ENCODE peak calls at places on chromosome 13, in ten cellular contexts. C, E, H, O, F, L, B, K, Z and T are unnamed samples.

GRCh38 chr13:74573654-74574053 is 439.4 kb upstream of the KLF12 start:
- DNase-seq in C (peak), E (no peak), H (no peak), O (no peak), F (no peak), L (no peak), B (no peak), K (peak), Z (no peak), T (no peak)

GRCh38 chr13:80196756-80197155 is 144.2 kb downstream of the SPRY2 start:
- DNase-seq in C (no peak), E (no peak), H (no peak), O (no peak), F (no peak), L (no peak), B (no peak), K (no peak), Z (no peak), T (no peak)

GRCh38 chr13:50449465-50449864 is 394.0 kb downstream of the DLEU7 start:
- DNase-seq in C (no peak), E (no peak), H (no peak), O (no peak), F (no peak), L (no peak), B (no peak), K (no peak), Z (no peak), T (no peak)

GRCh38 chr13:45196622-45197021 is 4.2 kb downstream of the KCTD4 start:
- DNase-seq in C (no peak), E (no peak), H (peak), O (no peak), F (no peak), L (peak), B (no peak), K (no peak), Z (no peak), T (no peak)

GRCh38 chr13:39825886-39826285 is 170.4 kb downstream of the COG6 start:
- DNase-seq in C (no peak), E (no peak), H (no peak), O (no peak), F (no peak), L (no peak), B (no peak), K (no peak), Z (no peak), T (no peak)

GRCh38 chr13:79481685-79482052 is 714 bp downstream of the NDFIP2 start:
- DNase-seq in C (no peak), E (peak), H (no peak), O (no peak), F (no peak), L (no peak), B (peak), K (no peak), Z (no peak), T (no peak)

GRCh38 chr13:112899618-112900600 is 69.1 kb upstream of the MCF2L start:
- DNase-seq in C (no peak), E (no peak), H (no peak), O (no peak), F (peak), L (no peak), B (peak), K (peak), Z (no peak), T (no peak)

GRCh38 chr13:63636231-63636993 is 2220.8 kb upstream of the PCDH20 start:
- DNase-seq in C (peak), E (no peak), H (peak), O (no peak), F (no peak), L (peak), B (no peak), K (peak), Z (no peak), T (no peak)

GRCh38 chr13:39362652-39363390 is 240.2 kb downstream of the LHFPL6 start:
- DNase-seq in C (no peak), E (no peak), H (no peak), O (no peak), F (no peak), L (no peak), B (no peak), K (no peak), Z (no peak), T (no peak)

GRCh38 chr13:55345197-55345596 is 1795.5 kb upstream of the PRR20A start:
- DNase-seq in C (no peak), E (no peak), H (no peak), O (no peak), F (no peak), L (no peak), B (no peak), K (no peak), Z (no peak), T (no peak)

GRCh38 chr13:34810996-34811395 is 131.1 kb upstream of the NBEA start:
- DNase-seq in C (no peak), E (no peak), H (no peak), O (no peak), F (no peak), L (no peak), B (no peak), K (no peak), Z (no peak), T (no peak)

GRCh38 chr13:36819811-36820140 is 754 bp downstream of the RFXAP start:
- DNase-seq in C (peak), E (no peak), H (peak), O (no peak), F (no peak), L (peak), B (no peak), K (no peak), Z (no peak), T (no peak)

GRCh38 chr13:67227131-67227983 is 2.8 kb downstream of the PCDH9 start:
- DNase-seq in C (no peak), E (no peak), H (no peak), O (no peak), F (no peak), L (no peak), B (no peak), K (no peak), Z (no peak), T (no peak)
- H3K4me3 ChIP-seq in C (no peak), E (no peak), H (peak), O (no peak), F (no peak), L (peak), B (no peak), K (no peak), Z (no peak), T (no peak)

DNA sequence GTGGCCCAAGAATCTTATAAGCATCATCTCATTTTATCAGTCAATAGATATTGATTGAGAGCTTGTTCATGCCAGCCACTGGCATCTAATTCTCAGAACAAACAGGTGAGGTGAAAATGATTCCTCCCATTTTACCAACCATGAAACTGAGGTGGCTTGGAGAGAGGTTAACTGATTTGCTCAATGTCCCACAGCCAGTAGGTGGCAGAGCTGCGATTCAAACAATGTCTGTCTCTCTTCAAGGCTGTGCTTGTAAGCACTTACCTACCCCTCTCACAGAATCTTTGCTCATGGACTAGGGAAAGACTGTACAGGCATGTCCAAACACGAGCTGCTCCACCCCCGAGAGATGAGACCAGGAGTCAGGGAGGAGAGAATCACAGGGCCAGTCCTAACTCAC is 21.5 kb upstream of the GSX1 start:
- DNase-seq in C (peak), E (peak), H (no peak), O (no peak), F (no peak), L (peak), B (peak), K (peak), Z (no peak), T (peak)
- TF ChIP-seq CTCF in C (peak), E (peak), H (peak), O (peak), F (peak), L (peak), B (peak), K (peak), Z (peak), T (peak)

DNA sequence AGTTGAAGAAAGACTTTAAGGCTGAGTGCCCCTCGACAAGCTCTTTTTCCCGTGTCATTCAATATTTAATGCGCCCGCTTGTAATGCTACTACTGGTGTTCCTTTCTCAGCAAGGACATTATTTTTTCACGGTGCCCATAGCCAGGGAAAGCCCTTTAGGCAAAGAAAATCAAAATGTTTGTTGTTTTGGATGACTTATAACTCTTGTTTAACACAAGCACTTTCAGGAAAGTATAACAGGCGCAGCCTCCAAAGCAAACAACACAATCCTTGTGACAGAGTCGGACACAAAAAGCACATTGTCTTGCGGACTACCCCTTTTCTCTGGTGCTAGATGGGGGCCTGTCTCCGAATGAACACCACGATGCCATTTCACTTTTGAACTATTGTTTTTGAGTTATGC is 12.4 kb downstream of the ZIC5 start:
- DNase-seq in C (peak), E (no peak), H (no peak), O (no peak), F (no peak), L (no peak), B (no peak), K (no peak), Z (no peak), T (no peak)
- H3K4me3 ChIP-seq in C (peak), E (no peak), H (no peak), O (no peak), F (no peak), L (peak), B (no peak), K (peak), Z (no peak), T (no peak)

GRCh38 chr13:48731957-48732569 is 78.3 kb downstream of the CYSLTR2 start:
- DNase-seq in C (peak), E (peak), H (no peak), O (no peak), F (peak), L (peak), B (peak), K (peak), Z (no peak), T (no peak)
- TF ChIP-seq CTCF in C (peak), E (peak), H (peak), O (peak), F (peak), L (peak), B (peak), K (peak), Z (peak), T (peak)

GRCh38 chr13:24225930-24226329 is 65.4 kb downstream of the SPATA13 start:
- DNase-seq in C (peak), E (no peak), H (no peak), O (no peak), F (no peak), L (no peak), B (no peak), K (peak), Z (no peak), T (no peak)

GRCh38 chr13:24225062-24225461 is 64.5 kb downstream of the SPATA13 start:
- DNase-seq in C (no peak), E (no peak), H (no peak), O (no peak), F (no peak), L (no peak), B (no peak), K (no peak), Z (no peak), T (no peak)

GRCh38 chr13:24224232-24224680 is 63.7 kb downstream of the SPATA13 start:
- DNase-seq in C (no peak), E (no peak), H (no peak), O (no peak), F (no peak), L (no peak), B (no peak), K (no peak), Z (no peak), T (no peak)

GRCh38 chr13:24222756-24223155 is 62.2 kb downstream of the SPATA13 start:
- DNase-seq in C (no peak), E (no peak), H (no peak), O (no peak), F (no peak), L (no peak), B (no peak), K (no peak), Z (no peak), T (no peak)

DNA sequence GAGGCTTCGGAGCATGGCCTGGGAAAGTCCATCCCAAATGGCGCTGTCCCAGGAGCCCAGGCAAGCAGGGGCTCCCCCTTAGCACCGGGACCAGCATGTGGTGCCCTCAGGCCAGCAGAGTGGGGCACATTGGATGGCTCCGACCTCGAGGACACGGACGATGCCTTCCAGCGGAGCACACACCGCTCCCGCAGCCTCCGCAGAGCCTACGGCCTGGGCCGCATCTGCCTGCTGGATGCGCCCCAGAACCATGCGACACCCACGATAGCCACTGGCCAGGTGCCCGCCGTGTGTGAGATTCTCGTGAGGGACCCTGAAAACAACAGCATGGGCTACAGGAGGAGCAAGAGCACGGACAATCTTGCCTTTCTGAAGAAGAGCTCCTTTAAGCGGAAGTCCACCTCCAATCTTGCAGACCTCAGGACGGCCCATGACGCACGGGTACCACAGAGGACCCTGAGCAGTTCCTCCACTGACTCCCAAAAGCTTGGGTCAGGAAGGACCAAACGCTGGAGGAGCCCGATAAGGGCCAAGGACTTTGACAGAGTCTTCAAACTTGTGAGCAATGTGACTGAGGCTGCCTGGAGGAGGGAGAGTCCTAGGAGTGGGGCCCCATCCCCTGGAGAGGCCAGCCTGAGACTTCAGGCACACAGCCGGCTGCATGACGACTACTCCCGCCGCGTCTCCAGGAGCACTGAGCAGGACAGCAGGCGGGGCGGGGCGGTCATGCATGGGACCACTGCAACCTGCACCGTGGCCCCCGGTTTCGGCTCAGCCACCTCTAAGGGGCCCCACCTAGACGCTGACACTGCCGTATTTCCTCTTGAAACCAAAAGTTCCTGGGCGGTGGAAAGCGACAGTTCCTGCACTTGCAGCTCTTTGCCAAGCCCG is 63.1 kb downstream of the SPATA13 start:
- DNase-seq in C (no peak), E (no peak), H (no peak), O (no peak), F (no peak), L (no peak), B (no peak), K (no peak), Z (no peak), T (no peak)
- H3K4me3 ChIP-seq in C (no peak), E (no peak), H (no peak), O (no peak), F (no peak), L (no peak), B (no peak), K (no peak), Z (no peak), T (no peak)

GRCh38 chr13:38226496-38226895 is 123.2 kb upstream of the UFM1 start:
- DNase-seq in C (no peak), E (no peak), H (no peak), O (no peak), F (no peak), L (no peak), B (no peak), K (no peak), Z (no peak), T (no peak)

GRCh38 chr13:38228322-38228721 is 121.3 kb upstream of the UFM1 start:
- DNase-seq in C (no peak), E (no peak), H (no peak), O (no peak), F (no peak), L (no peak), B (no peak), K (no peak), Z (no peak), T (no peak)

DNA sequence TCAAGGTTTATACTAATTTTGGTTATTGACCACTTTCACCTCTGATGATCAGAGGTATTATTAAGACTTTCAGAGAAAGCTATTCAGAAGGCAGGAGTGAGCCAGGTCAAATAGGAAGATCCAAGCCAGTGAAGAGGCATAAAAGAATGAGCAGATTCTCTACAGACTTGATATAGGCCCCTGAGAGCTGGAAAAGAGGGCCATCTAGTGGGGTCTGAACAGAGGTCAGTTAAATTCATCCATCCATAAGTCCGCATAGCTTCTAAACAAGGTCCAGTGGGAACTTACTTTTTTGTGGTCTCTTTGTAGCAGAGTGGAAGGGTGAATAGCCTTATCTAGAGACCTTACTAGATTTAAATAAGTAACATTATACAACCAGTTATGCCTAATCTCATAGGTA is 126.6 kb upstream of the UFM1 start:
- DNase-seq in C (peak), E (no peak), H (peak), O (no peak), F (no peak), L (peak), B (no peak), K (peak), Z (peak), T (no peak)
- TF ChIP-seq CTCF in C (peak), E (no peak), H (peak), O (peak), F (no peak), L (peak), B (no peak), K (peak), Z (peak), T (no peak)

GRCh38 chr13:57632276-57633140 is 964 bp downstream of the PCDH17 start:
- DNase-seq in C (peak), E (no peak), H (peak), O (no peak), F (peak), L (no peak), B (no peak), K (peak), Z (no peak), T (no peak)

GRCh38 chr13:57631607-57632275 is at the start of gene PCDH17:
- DNase-seq in C (peak), E (no peak), H (peak), O (no peak), F (no peak), L (peak), B (peak), K (no peak), Z (no peak), T (no peak)

GRCh38 chr13:57629821-57630235 is 1.7 kb upstream of the PCDH17 start:
- DNase-seq in C (peak), E (peak), H (peak), O (no peak), F (peak), L (peak), B (peak), K (peak), Z (no peak), T (no peak)

GRCh38 chr13:57629391-57629804 is 2.1 kb upstream of the PCDH17 start:
- DNase-seq in C (peak), E (no peak), H (no peak), O (no peak), F (no peak), L (no peak), B (no peak), K (no peak), Z (no peak), T (no peak)

GRCh38 chr13:57630661-57631606 is 610 bp upstream of the PCDH17 start:
- DNase-seq in C (peak), E (no peak), H (peak), O (no peak), F (no peak), L (no peak), B (no peak), K (peak), Z (no peak), T (no peak)
- H3K4me3 ChIP-seq in C (peak), E (peak), H (peak), O (peak), F (peak), L (peak), B (peak), K (peak), Z (peak), T (no peak)

GRCh38 chr13:61258185-61258584 is 157.5 kb downstream of the PCDH20 start:
- DNase-seq in C (no peak), E (no peak), H (no peak), O (no peak), F (no peak), L (no peak), B (no peak), K (no peak), Z (no peak), T (no peak)
- TF ChIP-seq CTCF in C (no peak), E (no peak), H (no peak), O (no peak), F (no peak), L (no peak), B (no peak), K (peak), Z (no peak), T (no peak)

DNA sequence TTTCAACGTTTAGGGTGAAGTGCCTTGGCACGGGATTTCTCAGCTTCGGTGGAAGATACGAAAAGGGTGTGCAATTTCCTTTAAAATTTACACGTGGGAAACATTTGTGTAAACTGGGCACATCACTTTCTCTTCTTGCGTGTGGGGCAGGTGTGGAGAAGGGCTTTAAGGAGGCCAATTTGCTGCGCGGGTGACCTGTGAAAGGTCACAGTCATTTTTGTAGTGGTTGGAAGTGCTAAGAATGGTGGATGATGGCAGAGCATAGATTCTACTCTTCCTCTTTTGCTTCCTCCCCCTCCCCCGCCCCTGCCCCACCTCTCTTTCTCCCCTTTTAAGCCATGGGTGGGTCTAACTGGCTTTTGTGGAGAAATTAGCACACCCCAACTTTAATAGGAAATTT is 7.2 kb downstream of the SLITRK5 start:
- DNase-seq in C (no peak), E (no peak), H (no peak), O (no peak), F (no peak), L (no peak), B (no peak), K (no peak), Z (no peak), T (no peak)
- H3K4me3 ChIP-seq in C (peak), E (peak), H (peak), O (no peak), F (peak), L (peak), B (peak), K (peak), Z (no peak), T (no peak)